ENCODE peak calls at places on chromosomes 5 and 9, in six cellular contexts. J is nephron progenitor cell, H is dorsolateral prefrontal cortex, C is CD14-positive monocyte, O is PC-9, F is HCT116. E is an unnamed sample.

GRCh38 chr5:116280149-116280803 is 195.5 kb downstream of the COMMD10 start:
- DNase-seq in O (no peak), F (no peak), H (no peak), C (no peak), J (no peak), E (no peak)

GRCh38 chr5:22480305-22480704 is 372.8 kb downstream of the CDH12 start:
- DNase-seq in H (no peak), J (no peak), O (no peak), F (no peak), C (no peak), E (no peak)

GRCh38 chr5:135160036-135160675 is 126.1 kb upstream of the PITX1 start:
- DNase-seq in F (no peak), H (no peak), O (no peak), C (no peak), J (no peak), E (no peak)

GRCh38 chr5:53971096-53971495 is 339.3 kb downstream of the ARL15 start:
- DNase-seq in F (no peak), J (no peak), O (no peak), C (no peak), H (no peak), E (no peak)

GRCh38 chr5:76794871-76795270 is 24.0 kb upstream of the F2RL1 start:
- DNase-seq in H (no peak), C (no peak), J (no peak), O (peak), F (no peak), E (no peak)

GRCh38 chr9:35909274-35909673 is at the start of gene SPAAR:
- DNase-seq in O (no peak), C (no peak), J (no peak), F (no peak), H (no peak), E (no peak)

GRCh38 chr5:42808888-42809611 is 2.6 kb downstream of the SELENOP start:
- DNase-seq in J (no peak), H (no peak), O (no peak), F (no peak), C (no peak), E (no peak)

GRCh38 chr5:83914199-83914598 is 193.5 kb upstream of the HAPLN1 start:
- DNase-seq in O (no peak), J (no peak), F (no peak), C (no peak), H (no peak), E (no peak)

GRCh38 chr5:180469586-180469865 is 24.7 kb upstream of the CNOT6 start:
- DNase-seq in H (no peak), J (no peak), F (no peak), C (no peak), O (no peak), E (no peak)

GRCh38 chr9:110671849-110672248 is 3.3 kb downstream of the MUSK start:
- DNase-seq in F (no peak), O (no peak), C (no peak), H (no peak), J (no peak), E (no peak)

GRCh38 chr9:133955821-133956411 is 36.2 kb downstream of the VAV2 start:
- DNase-seq in H (no peak), F (no peak), C (no peak), O (no peak), J (peak), E (peak)

GRCh38 chr5:145697251-145698016 is 137.7 kb downstream of the PRELID2 start:
- DNase-seq in H (no peak), F (peak), O (no peak), J (peak), C (no peak), E (no peak)
- TF ChIP-seq CTCF in H (peak), F (peak), O (peak), J (peak), C (peak), E (peak)

GRCh38 chr5:53381-54174 is 38.4 kb upstream of the PLEKHG4B start:
- DNase-seq in H (no peak), O (no peak), F (no peak), C (no peak), J (peak), E (peak)
- TF ChIP-seq CTCF in H (no peak), O (no peak), F (no peak), C (no peak), J (no peak), E (no peak)

DNA sequence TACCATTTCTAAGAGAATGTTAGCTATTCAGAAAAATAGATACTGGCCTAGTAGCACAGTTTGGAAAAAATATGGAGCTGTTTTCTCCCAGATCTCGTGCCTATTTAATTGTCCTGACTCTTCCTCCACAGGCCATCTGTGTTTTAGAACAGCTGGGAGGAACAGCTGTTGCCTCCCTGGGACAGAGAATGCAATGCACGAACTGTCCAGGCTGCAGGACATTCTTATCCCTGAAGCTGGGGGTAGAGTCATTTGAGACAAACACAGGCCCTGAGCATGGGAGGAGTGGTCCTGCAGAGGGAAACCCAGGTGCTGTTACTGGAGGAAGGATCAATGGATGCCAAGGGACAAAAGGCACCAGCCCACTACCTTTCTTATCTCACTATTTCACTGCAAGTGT is 20.9 kb upstream of the SPARC start:
- DNase-seq in F (no peak), J (no peak), O (no peak), C (no peak), H (no peak), E (no peak)
- TF ChIP-seq CTCF in F (no peak), J (no peak), O (no peak), C (no peak), H (no peak), E (no peak)

DNA sequence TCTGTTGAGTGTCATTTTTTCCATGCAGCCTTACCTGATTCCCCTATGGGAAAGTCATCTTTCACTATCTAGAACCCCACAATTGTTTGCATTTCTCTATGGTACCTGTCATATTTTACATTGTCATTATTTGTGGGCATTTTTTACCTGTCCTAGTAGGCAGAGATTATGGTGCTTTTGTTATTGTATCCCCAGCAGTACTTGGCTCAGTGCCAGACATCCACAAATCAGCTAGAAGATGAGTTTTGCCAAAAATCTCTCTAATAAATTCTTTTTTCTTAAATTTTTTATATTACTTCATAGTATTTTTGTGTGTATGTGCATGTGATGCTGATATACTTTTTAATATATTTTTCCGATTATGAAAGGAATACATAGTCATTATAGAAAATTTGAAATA is 13.2 kb downstream of the GARNL3 start:
- DNase-seq in C (no peak), J (no peak), O (no peak), F (no peak), H (no peak), E (no peak)
- TF ChIP-seq CTCF in C (no peak), J (no peak), O (no peak), F (no peak), H (no peak), E (no peak)

DNA sequence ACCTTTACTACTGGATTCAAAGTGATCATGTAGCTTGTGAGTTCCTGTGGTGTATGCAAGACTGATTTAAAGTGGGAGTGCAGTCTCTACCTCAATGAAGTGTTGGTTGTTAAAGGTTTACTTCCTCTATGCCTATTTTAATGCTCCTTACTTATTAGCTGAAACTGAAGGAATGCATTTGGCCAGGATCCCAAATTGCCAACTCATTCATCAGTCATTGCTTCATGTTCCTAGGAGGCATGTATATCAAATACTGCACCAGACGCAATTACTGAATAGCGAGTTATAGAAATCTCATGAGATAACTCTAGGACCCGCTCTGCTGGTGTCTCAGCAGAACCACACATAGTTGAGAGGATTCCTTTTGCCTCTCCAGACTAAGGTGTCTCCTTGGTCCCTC is 143.0 kb upstream of the RPS23 start:
- DNase-seq in C (no peak), J (no peak), O (peak), F (peak), H (no peak), E (no peak)
- TF ChIP-seq CTCF in C (no peak), J (no peak), O (peak), F (peak), H (no peak), E (no peak)

DNA sequence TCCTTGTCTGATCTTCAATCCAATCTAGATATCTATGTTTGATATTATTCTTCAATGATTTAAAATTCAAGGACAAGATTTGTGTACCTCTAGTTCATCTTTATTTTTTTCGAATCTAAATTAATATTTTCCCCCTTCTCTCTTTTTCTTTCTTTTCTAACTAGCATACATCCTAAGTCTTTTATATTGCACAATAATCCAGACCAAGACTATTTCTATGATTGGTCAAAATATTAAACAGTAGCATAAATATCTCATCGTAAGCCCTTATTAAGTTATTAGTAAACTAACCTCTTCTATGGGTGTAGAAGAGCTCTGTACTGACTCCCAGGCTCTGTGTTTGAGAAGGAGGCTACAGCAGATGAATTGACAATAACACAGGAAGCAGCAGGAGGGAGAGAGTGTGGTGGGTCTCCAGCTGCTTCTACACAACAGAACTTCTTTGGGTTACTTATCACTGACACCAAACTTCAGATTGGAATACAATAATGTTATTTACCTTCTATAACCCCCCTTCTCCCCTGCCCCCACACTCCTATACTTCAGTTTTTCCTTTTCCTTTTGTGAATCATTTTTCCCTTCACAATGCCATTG is 11.9 kb upstream of the PLCXD3 start:
- DNase-seq in C (no peak), O (no peak), H (no peak), J (no peak), F (no peak), E (no peak)
- TF ChIP-seq CTCF in C (no peak), O (no peak), H (no peak), J (no peak), F (no peak), E (no peak)

DNA sequence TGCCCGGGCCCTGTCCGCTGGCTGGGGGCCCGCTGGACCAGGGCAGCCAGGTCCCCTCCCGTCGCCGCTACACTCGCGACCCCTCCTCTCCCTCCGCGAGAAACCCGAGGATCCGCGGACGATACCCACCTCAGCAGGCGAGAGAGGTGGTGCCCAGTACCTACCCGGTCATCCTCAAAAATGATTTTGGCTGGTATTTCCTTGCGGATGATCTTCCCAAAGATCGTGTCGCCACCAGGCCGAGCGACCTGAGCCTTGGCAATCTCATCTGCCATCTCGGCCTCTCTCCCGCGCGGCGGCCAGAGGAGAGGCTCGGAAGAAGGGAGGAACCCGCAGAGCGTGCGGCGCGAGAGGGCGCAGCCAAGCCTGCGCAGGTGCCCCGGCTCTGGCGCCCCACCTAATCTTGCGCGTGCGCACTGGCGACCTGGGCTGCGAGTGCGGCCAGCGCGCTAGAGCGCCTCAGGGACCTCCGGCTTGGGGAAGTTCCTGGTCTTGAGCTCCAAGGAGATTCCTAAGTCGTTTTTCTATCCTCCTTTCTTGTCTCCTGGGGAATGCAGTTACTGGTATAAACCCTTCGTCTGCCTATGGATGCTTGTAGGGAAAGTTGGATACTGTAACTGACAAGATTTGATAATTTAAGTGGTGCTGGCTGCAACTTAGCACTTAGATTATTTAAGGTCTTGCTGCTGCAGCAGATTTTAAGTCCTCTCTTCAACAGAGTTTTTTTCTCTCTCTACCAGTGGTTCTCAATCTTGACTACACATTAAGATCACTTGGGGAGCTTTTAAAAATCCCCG is at the start of gene HINT1:
- DNase-seq in H (peak), O (peak), J (peak), F (peak), C (peak), E (peak)
- TF ChIP-seq CTCF in H (no peak), O (peak), J (no peak), F (no peak), C (peak), E (no peak)